ENCODE peak calls at places on chromosome 22, in eight cellular contexts. O is GM23248, W is heart left ventricle, E is stomach, D is HepG2, G is aorta, F is ovary, I is Peyer's patch. J is an unnamed sample.

GRCh38 chr22:48353116-48353947 is 1474.3 kb downstream of the BRD1 start:
- DNase-seq in O (no peak), W (no peak), E (no peak), D (no peak), G (no peak), F (no peak), I (no peak), J (no peak)

GRCh38 chr22:20787746-20788626 is 14.1 kb downstream of the SERPIND1 start:
- DNase-seq in O (no peak), W (no peak), E (no peak), D (no peak), G (no peak), F (no peak), I (no peak), J (no peak)

GRCh38 chr22:29663230-29663826 is 56.5 kb upstream of the CABP7 start:
- DNase-seq in O (no peak), W (no peak), E (no peak), D (no peak), G (no peak), F (no peak), I (no peak), J (no peak)

GRCh38 chr22:36986242-36986821 is 32.9 kb downstream of the TST start:
- DNase-seq in O (no peak), W (no peak), E (peak; percentile 49), D (no peak), G (no peak), F (no peak), I (no peak), J (no peak)

GRCh38 chr22:46466255-46466676 is 71.2 kb downstream of the CELSR1 start:
- DNase-seq in O (no peak), W (no peak), E (no peak), D (no peak), G (no peak), F (no peak), I (no peak), J (no peak)

GRCh38 chr22:47168900-47169800 is 406.7 kb downstream of the TBC1D22A start:
- DNase-seq in O (peak; percentile 26), W (no peak), E (peak; percentile 25), D (peak; percentile 10), G (peak; percentile 40), F (peak; percentile 7), I (no peak), J (peak; percentile 69)

GRCh38 chr22:43396934-43397457 is 14.8 kb upstream of the MPPED1 start:
- DNase-seq in O (no peak), W (no peak), E (peak; percentile 66), D (peak; percentile 57), G (no peak), F (no peak), I (no peak), J (no peak)

GRCh38 chr22:20852076-20852475 is 6.5 kb downstream of the PI4KA start:
- DNase-seq in O (no peak), W (no peak), E (no peak), D (no peak), G (no peak), F (no peak), I (no peak), J (no peak)

GRCh38 chr22:17258015-17258827 is 39.0 kb upstream of the ADA2 start:
- DNase-seq in O (peak; percentile 15), W (peak; percentile 44), E (peak; percentile 53), D (no peak), G (peak; percentile 65), F (no peak), I (peak; percentile 80), J (no peak)

GRCh38 chr22:23216331-23217170 is 36.2 kb downstream of the BCR start:
- DNase-seq in O (no peak), W (no peak), E (no peak), D (peak; percentile 92), G (peak; percentile 49), F (no peak), I (no peak), J (no peak)
- H3K4me3 ChIP-seq in O (no peak overlapping the region), W (no peak overlapping the region), E (no peak overlapping the region), D (no peak overlapping the region), G (no peak overlapping the region), F (no peak overlapping the region), I (no peak overlapping the region), J (no peak overlapping the region)

DNA sequence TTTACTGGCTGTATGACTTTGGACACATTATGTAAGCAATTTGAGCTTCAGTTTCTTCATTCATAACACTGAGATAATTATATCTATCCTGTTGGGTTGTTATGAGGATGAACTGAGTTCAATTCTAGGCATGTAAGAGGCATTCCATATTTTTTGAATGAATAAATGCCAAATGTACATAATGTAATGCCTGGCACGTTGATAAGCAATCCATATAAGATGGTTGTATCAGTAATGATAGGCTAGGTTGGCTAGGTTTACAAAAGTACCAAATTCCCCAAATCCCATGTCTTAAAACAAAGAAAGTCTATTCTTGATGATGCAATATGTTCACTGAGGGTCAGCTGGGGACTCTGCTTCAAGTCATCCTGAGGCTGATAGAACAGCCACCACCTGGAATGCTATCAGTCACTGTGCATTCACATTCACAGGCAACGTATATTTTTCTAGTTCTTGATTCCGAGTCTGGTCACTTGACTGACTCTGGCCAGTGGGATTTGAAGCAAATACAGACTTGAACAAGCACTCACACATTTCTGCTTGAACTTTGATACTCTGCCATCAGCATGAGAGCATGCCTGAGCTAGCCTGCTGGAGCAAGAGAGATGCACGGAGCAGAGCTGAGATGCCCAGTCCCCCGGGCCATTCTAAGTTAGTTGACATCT is 104.0 kb upstream of the TIMP3 start:
- DNase-seq in O (no peak), W (no peak), E (no peak), D (peak; percentile 88), G (no peak), F (no peak), I (no peak), J (no peak)
- H3K36me3 ChIP-seq in O (no peaks in the 10 kb centered on the region), W (no peaks in the 10 kb centered on the region), E (no peaks in the 10 kb centered on the region), D (no peaks in the 10 kb centered on the region), G (no peaks in the 10 kb centered on the region), F (no peaks in the 10 kb centered on the region), I (no peaks in the 10 kb centered on the region), J (no peaks in the 10 kb centered on the region)

GRCh38 chr22:39115570-39115969 is 18.5 kb downstream of the APOBEC3H start:
- DNase-seq in O (no peak), W (no peak), E (no peak), D (no peak), G (no peak), F (no peak), I (no peak), J (no peak)
- H3K27ac ChIP-seq in O (no peak overlapping the region), W (no peak overlapping the region), E (no peak overlapping the region), D (no peak overlapping the region), G (no peak overlapping the region), F (no peak overlapping the region), I (no peak overlapping the region), J (no peak overlapping the region)

GRCh38 chr22:30894371-30894740 is 74.2 kb downstream of the MORC2 start:
- DNase-seq in O (no peak), W (no peak), E (no peak), D (no peak), G (no peak), F (no peak), I (no peak), J (no peak)
- H3K4me3 ChIP-seq in O (no peak overlapping the region), W (no peak overlapping the region), E (no peak overlapping the region), D (no peak overlapping the region), G (no peak overlapping the region), F (no peak overlapping the region), I (no peak overlapping the region), J (no peak overlapping the region)

GRCh38 chr22:35274154-35274871 is 17.0 kb downstream of the HMGXB4 start:
- DNase-seq in O (no peak), W (no peak), E (no peak), D (no peak), G (no peak), F (no peak), I (no peak), J (no peak)
- H3K36me3 ChIP-seq in O (peaks cover 14% of the 10 kb centered on the region), W (peaks cover 3% of the 10 kb centered on the region), E (peaks cover 15% of the 10 kb centered on the region), D (peaks cover 42% of the 10 kb centered on the region), G (peaks cover 4% of the 10 kb centered on the region), F (no peaks in the 10 kb centered on the region), I (no peaks in the 10 kb centered on the region), J (peaks cover 84% of the 10 kb centered on the region)

GRCh38 chr22:39234157-39234793 is 10.5 kb downstream of the PDGFB start:
- DNase-seq in O (no peak), W (peak; percentile 95), E (no peak), D (no peak), G (no peak), F (no peak), I (no peak), J (no peak)

GRCh38 chr22:39233736-39234120 is 11.1 kb downstream of the PDGFB start:
- DNase-seq in O (no peak), W (peak; percentile 90), E (no peak), D (no peak), G (no peak), F (no peak), I (no peak), J (no peak)

GRCh38 chr22:39231197-39231950 is 13.4 kb downstream of the PDGFB start:
- DNase-seq in O (no peak), W (no peak), E (no peak), D (no peak), G (no peak), F (no peak), I (no peak), J (no peak)

GRCh38 chr22:39232246-39232645 is 12.5 kb downstream of the PDGFB start:
- DNase-seq in O (no peak), W (no peak), E (no peak), D (no peak), G (no peak), F (no peak), I (no peak), J (no peak)

GRCh38 chr22:39232806-39233735 is 11.7 kb downstream of the PDGFB start:
- DNase-seq in O (no peak), W (no peak), E (no peak), D (no peak), G (no peak), F (no peak), I (no peak), J (no peak)
- H3K27ac ChIP-seq in O (no peak overlapping the region), W (peak overlapping the region; percentile 98), E (peak overlapping the region; percentile 65), D (no peak overlapping the region), G (no peak overlapping the region), F (no peak overlapping the region), I (no peak overlapping the region), J (no peak overlapping the region)

DNA sequence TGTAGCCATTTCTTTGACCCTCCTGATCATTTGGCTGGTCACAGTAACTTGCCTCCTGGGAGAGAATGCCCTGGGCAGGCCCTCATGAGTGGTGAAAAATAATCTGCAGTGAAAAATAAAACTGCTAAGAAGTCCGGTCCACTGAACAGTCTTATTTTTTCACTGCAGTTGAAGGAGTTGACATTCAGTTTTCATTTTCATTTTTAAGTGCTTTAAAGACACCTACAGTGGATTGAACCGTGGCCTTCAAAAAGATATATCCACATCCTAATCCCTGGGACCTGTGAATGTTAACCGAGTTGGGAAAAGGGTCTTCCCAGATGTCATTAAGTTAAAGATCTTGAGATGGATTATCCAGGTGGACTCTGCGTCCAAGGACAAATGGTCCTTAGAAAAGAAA is 153.6 kb upstream of the GRK3 start:
- DNase-seq in O (no peak), W (no peak), E (no peak), D (no peak), G (no peak), F (no peak), I (no peak), J (no peak)
- H3K4me3 ChIP-seq in O (no peak overlapping the region), W (no peak overlapping the region), E (no peak overlapping the region), D (no peak overlapping the region), G (no peak overlapping the region), F (no peak overlapping the region), I (no peak overlapping the region), J (no peak overlapping the region)

J was measured in SJSA1.